ENCODE peak calls at places on chromosome 1, in four cellular contexts. K is pancreas, M is cardiac muscle cell, G is upper lobe of left lung. P is an unnamed sample.

GRCh38 chr1:111656093-111657017 is 36.8 kb downstream of the RAP1A start:
- DNase-seq in K (no peak), G (no peak), M (peak), P (no peak)

GRCh38 chr1:21220815-21221214 is 44.1 kb upstream of the EIF4G3 start:
- DNase-seq in G (no peak), K (no peak), M (peak), P (no peak)

GRCh38 chr1:206672844-206673758 is 11.6 kb upstream of the MAPKAPK2 start:
- DNase-seq in K (no peak), M (peak), G (no peak), P (no peak)

GRCh38 chr1:240435996-240436566 is 175.9 kb downstream of the GREM2 start:
- DNase-seq in G (no peak), K (no peak), M (no peak), P (no peak)

GRCh38 chr1:11648039-11648438 is 6.2 kb downstream of the FBXO2 start:
- DNase-seq in G (no peak), M (no peak), K (peak), P (no peak)

GRCh38 chr1:245516178-245516829 is 361.5 kb downstream of the KIF26B start:
- DNase-seq in M (no peak), G (no peak), K (no peak), P (no peak)

GRCh38 chr1:93253471-93253870 is 72.9 kb downstream of the CCDC18 start:
- DNase-seq in G (no peak), K (no peak), M (peak), P (no peak)

GRCh38 chr1:239884776-239885175 is 206.9 kb upstream of the FMN2 start:
- DNase-seq in K (no peak), G (no peak), M (no peak), P (no peak)

GRCh38 chr1:211680752-211681327 is 5.4 kb upstream of the NEK2 start:
- DNase-seq in M (peak), G (peak), K (peak), P (no peak)

GRCh38 chr1:213055087-213055591 is 4.1 kb downstream of the RPS6KC1 start:
- DNase-seq in G (no peak), K (no peak), M (peak), P (no peak)

GRCh38 chr1:156999596-157000320 is 45.8 kb downstream of the ARHGEF11 start:
- DNase-seq in K (no peak), G (no peak), M (no peak), P (no peak)

GRCh38 chr1:193118194-193118593 is 3.6 kb upstream of the CDC73 start:
- DNase-seq in M (no peak), G (no peak), K (no peak), P (no peak)

GRCh38 chr1:161511018-161511755 is 5.9 kb downstream of the FCGR2A start:
- DNase-seq in K (no peak), M (peak), G (no peak), P (no peak)

GRCh38 chr1:229479660-229480399 is 28.3 kb downstream of the NUP133 start:
- DNase-seq in K (no peak), G (no peak), M (no peak), P (no peak)

GRCh38 chr1:91816055-91816454 is 69.9 kb downstream of the TGFBR3 start:
- DNase-seq in G (no peak), M (no peak), K (no peak), P (no peak)

GRCh38 chr1:100622966-100623762 is 85.2 kb downstream of the GPR88 start:
- DNase-seq in G (no peak), K (no peak), M (peak), P (no peak)

GRCh38 chr1:35031103-35031452 is 667 bp downstream of the ZMYM6 start:
- DNase-seq in G (no peak), K (no peak), M (peak), P (no peak)

GRCh38 chr1:41525891-41526587 is 41.6 kb upstream of the EDN2 start:
- DNase-seq in G (no peak), M (no peak), K (no peak), P (no peak)

GRCh38 chr1:91502882-91503184 is 2.2 kb downstream of the CDC7 start:
- DNase-seq in K (no peak), M (peak), G (no peak), P (no peak)

GRCh38 chr1:151960780-151961513 is 32.7 kb downstream of the S100A10 start:
- DNase-seq in M (no peak), K (no peak), G (no peak), P (no peak)

GRCh38 chr1:4375812-4376211 is 278.6 kb upstream of the AJAP1 start:
- DNase-seq in M (no peak), G (no peak), K (no peak), P (no peak)

GRCh38 chr1:46065405-46065804 is 67.0 kb downstream of the PIK3R3 start:
- DNase-seq in G (no peak), K (no peak), M (no peak), P (no peak)

GRCh38 chr1:27098447-27099153 is 56.3 kb downstream of the SLC9A1 start:
- DNase-seq in K (no peak), M (no peak), G (no peak), P (no peak)

GRCh38 chr1:193342811-193343210 is 156.4 kb upstream of the B3GALT2 start:
- DNase-seq in M (no peak), G (peak), K (no peak), P (no peak)

GRCh38 chr1:28078680-28079626 is 9.5 kb downstream of the EYA3 start:
- DNase-seq in G (no peak), M (peak), K (no peak), P (no peak)

GRCh38 chr1:99467645-99468044 is 178.3 kb upstream of the PALMD start:
- DNase-seq in G (no peak), K (no peak), M (no peak), P (no peak)

GRCh38 chr1:39754906-39755504 is 16.1 kb downstream of the OXCT2 start:
- DNase-seq in G (no peak), K (no peak), M (no peak), P (no peak)

GRCh38 chr1:11227106-11228077 is 35.0 kb downstream of the MTOR start:
- DNase-seq in K (no peak), G (no peak), M (peak), P (no peak)

GRCh38 chr1:93811646-93812045 is 67.4 kb downstream of the DNTTIP2 start:
- DNase-seq in K (no peak), M (no peak), G (no peak), P (no peak)

GRCh38 chr1:246828818-246829217 is 102.9 kb downstream of the AHCTF1 start:
- DNase-seq in M (no peak), G (no peak), K (no peak), P (no peak)

GRCh38 chr1:205568135-205568468 is 63.6 kb downstream of the CDK18 start:
- DNase-seq in M (no peak), K (no peak), G (no peak), P (peak)

GRCh38 chr1:44511769-44512168 is 106.7 kb downstream of the RNF220 start:
- DNase-seq in K (no peak), G (no peak), M (no peak), P (no peak)

GRCh38 chr1:204293605-204294365 is 65.9 kb downstream of the PLEKHA6 start:
- DNase-seq in G (no peak), M (peak), K (no peak), P (no peak)

GRCh38 chr1:177209357-177209756 is 38.6 kb downstream of the BRINP2 start:
- DNase-seq in K (peak), M (peak), G (no peak), P (no peak)

GRCh38 chr1:34896612-34897011 is 32.8 kb downstream of the DLGAP3 start:
- DNase-seq in G (no peak), M (no peak), K (no peak), P (no peak)

GRCh38 chr1:91511386-91511785 is 10.7 kb downstream of the CDC7 start:
- DNase-seq in G (no peak), M (peak), K (no peak), P (no peak)

GRCh38 chr1:192546596-192547199 is 28.9 kb upstream of the RGS1 start:
- DNase-seq in G (no peak), M (peak), K (no peak), P (no peak)

GRCh38 chr1:74485622-74486021 is 26.8 kb downstream of the LRRC53 start:
- DNase-seq in G (no peak), M (no peak), K (no peak), P (no peak)

GRCh38 chr1:9593492-9594465 is 5.1 kb downstream of the TMEM201 start:
- DNase-seq in G (peak), M (peak), K (no peak), P (peak)
- TF ChIP-seq CTCF in G (no peak), M (no peak), K (no peak), P (peak)

DNA sequence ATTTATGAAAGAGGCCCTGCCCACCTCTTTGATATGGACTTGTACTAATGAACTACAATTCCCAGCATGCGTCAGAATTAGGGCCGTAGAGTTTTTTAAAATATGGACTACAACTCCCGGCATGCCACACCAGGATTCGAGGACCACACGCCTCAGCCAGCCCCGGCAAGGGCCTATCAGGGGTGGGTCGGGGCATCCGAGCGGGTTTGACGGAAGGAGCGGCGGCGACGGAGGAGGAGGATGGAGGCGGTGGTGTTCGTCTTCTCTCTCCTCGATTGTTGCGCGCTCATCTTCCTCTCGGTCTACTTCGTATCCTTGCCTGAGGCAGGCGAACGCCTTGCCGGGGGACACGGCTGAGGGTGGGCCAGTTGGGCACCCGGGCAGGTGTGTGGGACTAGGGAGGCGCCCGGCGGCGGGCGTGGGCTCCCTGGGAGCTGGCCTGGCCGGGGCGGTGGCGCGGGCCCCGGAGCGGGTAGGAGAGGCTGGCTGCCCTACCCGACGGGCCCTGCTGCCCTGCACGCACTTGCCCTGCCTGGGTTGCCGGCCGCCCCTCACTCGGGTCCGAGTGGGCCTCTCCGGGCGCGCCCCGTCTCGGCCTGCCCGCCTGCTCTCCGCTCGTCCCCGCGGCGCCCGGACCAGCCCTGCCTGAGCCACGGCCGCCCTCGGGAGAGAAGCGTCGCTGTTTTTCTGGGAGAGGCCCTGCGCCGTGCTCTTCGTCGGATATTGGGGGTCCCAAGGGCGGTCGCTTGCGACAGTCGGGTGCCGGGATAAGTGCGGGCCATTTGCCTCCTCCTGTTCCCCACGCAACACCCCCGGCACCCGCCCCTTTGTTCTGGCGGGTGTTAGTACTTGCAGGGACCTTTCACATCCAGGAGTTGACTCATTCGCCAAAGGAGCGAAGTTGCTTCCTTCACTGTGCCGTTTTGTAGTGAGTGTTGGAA is at the start of gene CNIH4:
- DNase-seq in G (peak), M (peak), K (peak), P (peak)
- TF ChIP-seq CTCF in G (no peak), M (no peak), K (no peak), P (no peak)

GRCh38 chr1:3071507-3072177 is 2.6 kb downstream of the PRDM16 start:
- DNase-seq in G (peak), K (peak), M (no peak), P (no peak)

GRCh38 chr1:3069491-3070303 is 694 bp downstream of the PRDM16 start:
- DNase-seq in G (peak), K (peak), M (peak), P (no peak)

GRCh38 chr1:3070304-3070653 is 1.3 kb downstream of the PRDM16 start:
- DNase-seq in K (no peak), G (no peak), M (no peak), P (no peak)

GRCh38 chr1:3072178-3072947 is 3.4 kb downstream of the PRDM16 start:
- DNase-seq in G (peak), M (no peak), K (peak), P (no peak)

GRCh38 chr1:3070654-3071506 is 1.9 kb downstream of the PRDM16 start:
- DNase-seq in K (peak), G (peak), M (peak), P (no peak)
- TF ChIP-seq CTCF in K (no peak), G (no peak), M (no peak), P (no peak)

DNA sequence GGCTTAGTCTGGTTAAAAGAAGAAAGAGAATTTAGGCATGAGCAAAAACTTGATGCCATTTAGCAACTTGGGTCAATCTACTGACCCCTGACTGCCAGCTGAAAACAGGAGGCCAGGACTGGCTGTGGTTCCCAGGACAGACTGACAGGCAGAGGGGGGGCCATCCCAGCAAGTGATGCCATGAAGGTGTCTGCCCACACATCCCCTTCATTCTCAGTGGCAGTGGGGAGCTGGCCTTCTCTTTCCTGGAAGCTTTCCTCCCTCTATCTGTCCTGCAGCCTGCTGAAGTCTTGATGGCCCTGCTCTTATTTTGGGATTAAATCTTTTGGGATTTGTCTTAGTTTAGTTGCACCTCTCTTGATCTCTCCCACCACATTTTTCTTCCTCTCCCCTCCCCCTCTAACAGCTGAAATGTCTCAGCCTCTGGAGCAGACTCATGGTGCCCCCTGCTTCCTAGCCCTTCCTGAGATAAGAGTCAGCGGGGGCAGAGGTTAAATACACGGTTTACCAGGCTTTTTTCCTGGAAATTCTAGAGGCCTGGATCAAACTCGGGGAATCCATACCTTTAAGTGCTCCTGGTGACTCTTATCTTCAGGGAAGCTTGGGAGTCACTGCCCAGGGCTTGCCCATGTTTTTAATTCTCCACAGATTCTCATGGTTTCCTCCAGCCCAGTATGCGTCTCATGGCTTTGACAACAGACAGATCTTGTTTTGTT is 99.5 kb upstream of the TSPAN2 start:
- DNase-seq in K (no peak), G (no peak), M (no peak), P (no peak)
- TF ChIP-seq CTCF in K (no peak), G (no peak), M (no peak), P (no peak)

GRCh38 chr1:201023517-201023902 is at the start of gene KIF21B:
- DNase-seq in M (peak), K (peak), G (peak), P (peak)
- TF ChIP-seq CTCF in M (no peak), K (no peak), G (no peak), P (no peak)

GRCh38 chr1:115879977-115880376 is 39.1 kb upstream of the NHLH2 start:
- DNase-seq in K (no peak), G (no peak), M (no peak), P (no peak)
- TF ChIP-seq CTCF in K (no peak), G (no peak), M (peak), P (no peak)